ENCODE peak calls at places on chromosomes 11 and 22, in seven cellular contexts. One of them, this sample, is unnamed.

GRCh38 chr22:24953294-24954113 is 988 bp downstream of the KIAA1671 start:
- DNase-seq in pancreas: peak; percentile 82
- DNase-seq in fibroblast of mammary gland: no peak
- DNase-seq in upper lobe of right lung: peak; percentile 74
- DNase-seq in OCI-LY7: no peak
- DNase-seq in choroid plexus epithelial cell: no peak
- DNase-seq in cardiac fibroblast: no peak
- DNase-seq in this sample: no peak

GRCh38 chr11:3823303-3823702 is 14.9 kb downstream of the PGAP2 start:
- DNase-seq in pancreas: no peak
- DNase-seq in fibroblast of mammary gland: peak; percentile 89
- DNase-seq in upper lobe of right lung: no peak
- DNase-seq in OCI-LY7: no peak
- DNase-seq in choroid plexus epithelial cell: peak; percentile 84
- DNase-seq in cardiac fibroblast: peak; percentile 82
- DNase-seq in this sample: no peak

GRCh38 chr11:58576792-58577440 is 1.3 kb upstream of the LPXN start:
- DNase-seq in pancreas: no peak
- DNase-seq in fibroblast of mammary gland: peak; percentile 66
- DNase-seq in upper lobe of right lung: no peak
- DNase-seq in OCI-LY7: peak; percentile 27
- DNase-seq in choroid plexus epithelial cell: peak; percentile 69
- DNase-seq in cardiac fibroblast: peak; percentile 73
- DNase-seq in this sample: no peak

GRCh38 chr22:17862646-17863181 is 88.4 kb upstream of the BID start:
- DNase-seq in pancreas: peak; percentile 15
- DNase-seq in fibroblast of mammary gland: no peak
- DNase-seq in upper lobe of right lung: no peak
- DNase-seq in OCI-LY7: no peak
- DNase-seq in choroid plexus epithelial cell: no peak
- DNase-seq in cardiac fibroblast: no peak
- DNase-seq in this sample: no peak

GRCh38 chr11:12694182-12694531 is 19.9 kb downstream of the TEAD1 start:
- DNase-seq in pancreas: no peak
- DNase-seq in fibroblast of mammary gland: peak; percentile 46
- DNase-seq in upper lobe of right lung: no peak
- DNase-seq in OCI-LY7: peak; percentile 16
- DNase-seq in choroid plexus epithelial cell: peak; percentile 68
- DNase-seq in cardiac fibroblast: no peak
- DNase-seq in this sample: no peak

GRCh38 chr11:69854719-69855118 is 35.5 kb upstream of the FGF3 start:
- DNase-seq in pancreas: no peak
- DNase-seq in fibroblast of mammary gland: peak; percentile 46
- DNase-seq in upper lobe of right lung: no peak
- DNase-seq in OCI-LY7: no peak
- DNase-seq in choroid plexus epithelial cell: peak; percentile 29
- DNase-seq in cardiac fibroblast: peak; percentile 61
- DNase-seq in this sample: no peak

GRCh38 chr11:1928891-1929541 is 9.5 kb downstream of the TNNT3 start:
- DNase-seq in pancreas: peak; percentile 64
- DNase-seq in fibroblast of mammary gland: no peak
- DNase-seq in upper lobe of right lung: peak; percentile 52
- DNase-seq in OCI-LY7: no peak
- DNase-seq in choroid plexus epithelial cell: no peak
- DNase-seq in cardiac fibroblast: no peak
- DNase-seq in this sample: no peak

GRCh38 chr11:61711493-61711892 is 31.3 kb downstream of the DAGLA start:
- DNase-seq in pancreas: no peak
- DNase-seq in fibroblast of mammary gland: no peak
- DNase-seq in upper lobe of right lung: no peak
- DNase-seq in OCI-LY7: no peak
- DNase-seq in choroid plexus epithelial cell: no peak
- DNase-seq in cardiac fibroblast: no peak
- DNase-seq in this sample: no peak

GRCh38 chr22:29145321-29146072 is 60.2 kb upstream of the EMID1 start:
- DNase-seq in pancreas: no peak
- DNase-seq in fibroblast of mammary gland: no peak
- DNase-seq in upper lobe of right lung: no peak
- DNase-seq in OCI-LY7: no peak
- DNase-seq in choroid plexus epithelial cell: no peak
- DNase-seq in cardiac fibroblast: no peak
- DNase-seq in this sample: no peak

GRCh38 chr11:44760917-44761545 is 34.3 kb downstream of the TSPAN18 start:
- DNase-seq in pancreas: no peak
- DNase-seq in fibroblast of mammary gland: peak; percentile 88
- DNase-seq in upper lobe of right lung: no peak
- DNase-seq in OCI-LY7: no peak
- DNase-seq in choroid plexus epithelial cell: peak; percentile 77
- DNase-seq in cardiac fibroblast: peak; percentile 85
- DNase-seq in this sample: no peak

GRCh38 chr22:22458896-22459588 is 49.5 kb downstream of the ZNF280B start:
- DNase-seq in pancreas: no peak
- DNase-seq in fibroblast of mammary gland: no peak
- DNase-seq in upper lobe of right lung: no peak
- DNase-seq in OCI-LY7: peak; percentile 71
- DNase-seq in choroid plexus epithelial cell: peak; percentile 4
- DNase-seq in cardiac fibroblast: no peak
- DNase-seq in this sample: no peak

GRCh38 chr11:64778473-64779298 is at the start of gene SF1:
- DNase-seq in pancreas: peak; percentile 99
- DNase-seq in fibroblast of mammary gland: peak; percentile 100
- DNase-seq in upper lobe of right lung: peak; percentile 98
- DNase-seq in OCI-LY7: peak; percentile 100
- DNase-seq in choroid plexus epithelial cell: peak; percentile 100
- DNase-seq in cardiac fibroblast: peak; percentile 100
- DNase-seq in this sample: peak; percentile 99

GRCh38 chr11:59544869-59545178 is 33.5 kb downstream of the OR4D9 start:
- DNase-seq in pancreas: no peak
- DNase-seq in fibroblast of mammary gland: no peak
- DNase-seq in upper lobe of right lung: no peak
- DNase-seq in OCI-LY7: no peak
- DNase-seq in choroid plexus epithelial cell: no peak
- DNase-seq in cardiac fibroblast: no peak
- DNase-seq in this sample: no peak

GRCh38 chr22:41367039-41367679 is 14.6 kb upstream of the TEF start:
- DNase-seq in pancreas: peak; percentile 100
- DNase-seq in fibroblast of mammary gland: peak; percentile 95
- DNase-seq in upper lobe of right lung: peak; percentile 99
- DNase-seq in OCI-LY7: no peak
- DNase-seq in choroid plexus epithelial cell: peak; percentile 99
- DNase-seq in cardiac fibroblast: peak; percentile 91
- DNase-seq in this sample: peak; percentile 91

GRCh38 chr11:78993800-78994430 is 419.3 kb upstream of the NARS2 start:
- DNase-seq in pancreas: no peak
- DNase-seq in fibroblast of mammary gland: no peak
- DNase-seq in upper lobe of right lung: no peak
- DNase-seq in OCI-LY7: no peak
- DNase-seq in choroid plexus epithelial cell: no peak
- DNase-seq in cardiac fibroblast: no peak
- DNase-seq in this sample: no peak

GRCh38 chr11:44765026-44765595 is 38.3 kb downstream of the TSPAN18 start:
- DNase-seq in pancreas: no peak
- DNase-seq in fibroblast of mammary gland: no peak
- DNase-seq in upper lobe of right lung: no peak
- DNase-seq in OCI-LY7: no peak
- DNase-seq in choroid plexus epithelial cell: no peak
- DNase-seq in cardiac fibroblast: no peak
- DNase-seq in this sample: no peak

GRCh38 chr11:22432331-22433065 is 94.3 kb downstream of the SLC17A6 start:
- DNase-seq in pancreas: peak; percentile 61
- DNase-seq in fibroblast of mammary gland: peak; percentile 10
- DNase-seq in upper lobe of right lung: no peak
- DNase-seq in OCI-LY7: no peak
- DNase-seq in choroid plexus epithelial cell: peak; percentile 56
- DNase-seq in cardiac fibroblast: peak; percentile 80
- DNase-seq in this sample: no peak

GRCh38 chr11:19087658-19088057 is 27.1 kb upstream of the MRGPRX2 start:
- DNase-seq in pancreas: no peak
- DNase-seq in fibroblast of mammary gland: peak; percentile 75
- DNase-seq in upper lobe of right lung: no peak
- DNase-seq in OCI-LY7: no peak
- DNase-seq in choroid plexus epithelial cell: peak; percentile 69
- DNase-seq in cardiac fibroblast: peak; percentile 85
- DNase-seq in this sample: no peak

GRCh38 chr11:111911563-111912401 is at the start of gene CRYAB:
- DNase-seq in pancreas: peak; percentile 67
- DNase-seq in fibroblast of mammary gland: peak; percentile 81
- DNase-seq in upper lobe of right lung: peak; percentile 78
- DNase-seq in OCI-LY7: no peak
- DNase-seq in choroid plexus epithelial cell: peak; percentile 69
- DNase-seq in cardiac fibroblast: peak; percentile 73
- DNase-seq in this sample: no peak

GRCh38 chr11:11220786-11221185 is 132.3 kb downstream of the CSNK2A3 start:
- DNase-seq in pancreas: no peak
- DNase-seq in fibroblast of mammary gland: no peak
- DNase-seq in upper lobe of right lung: no peak
- DNase-seq in OCI-LY7: no peak
- DNase-seq in choroid plexus epithelial cell: no peak
- DNase-seq in cardiac fibroblast: no peak
- DNase-seq in this sample: no peak

GRCh38 chr11:1810761-1811160 is 24.0 kb upstream of the SYT8 start:
- DNase-seq in pancreas: no peak
- DNase-seq in fibroblast of mammary gland: no peak
- DNase-seq in upper lobe of right lung: no peak
- DNase-seq in OCI-LY7: no peak
- DNase-seq in choroid plexus epithelial cell: no peak
- DNase-seq in cardiac fibroblast: no peak
- DNase-seq in this sample: no peak

GRCh38 chr11:1654388-1655167 is 25.0 kb downstream of the KRTAP5-5 start:
- DNase-seq in pancreas: peak; percentile 39
- DNase-seq in fibroblast of mammary gland: no peak
- DNase-seq in upper lobe of right lung: peak; percentile 58
- DNase-seq in OCI-LY7: no peak
- DNase-seq in choroid plexus epithelial cell: peak; percentile 10
- DNase-seq in cardiac fibroblast: no peak
- DNase-seq in this sample: no peak

GRCh38 chr11:116930177-116930576 is 92.8 kb upstream of the APOA1 start:
- DNase-seq in pancreas: no peak
- DNase-seq in fibroblast of mammary gland: peak; percentile 32
- DNase-seq in upper lobe of right lung: no peak
- DNase-seq in OCI-LY7: peak; percentile 78
- DNase-seq in choroid plexus epithelial cell: peak; percentile 70
- DNase-seq in cardiac fibroblast: peak; percentile 28
- DNase-seq in this sample: no peak

GRCh38 chr11:68947151-68947550 is 33.6 kb downstream of the MRGPRD start:
- DNase-seq in pancreas: peak; percentile 13
- DNase-seq in fibroblast of mammary gland: no peak
- DNase-seq in upper lobe of right lung: no peak
- DNase-seq in OCI-LY7: no peak
- DNase-seq in choroid plexus epithelial cell: no peak
- DNase-seq in cardiac fibroblast: no peak
- DNase-seq in this sample: no peak

GRCh38 chr22:21103633-21104032 is 57.9 kb downstream of the LRRC74B start:
- DNase-seq in pancreas: no peak
- DNase-seq in fibroblast of mammary gland: no peak
- DNase-seq in upper lobe of right lung: no peak
- DNase-seq in OCI-LY7: no peak
- DNase-seq in choroid plexus epithelial cell: no peak
- DNase-seq in cardiac fibroblast: no peak
- DNase-seq in this sample: no peak

GRCh38 chr11:74681686-74682651 is 49.3 kb downstream of the CHRDL2 start:
- DNase-seq in pancreas: peak; percentile 84
- DNase-seq in fibroblast of mammary gland: no peak
- DNase-seq in upper lobe of right lung: peak; percentile 63
- DNase-seq in OCI-LY7: no peak
- DNase-seq in choroid plexus epithelial cell: no peak
- DNase-seq in cardiac fibroblast: no peak
- DNase-seq in this sample: peak; percentile 71

GRCh38 chr11:563812-564578 is 3.2 kb downstream of the RASSF7 start:
- DNase-seq in pancreas: peak; percentile 73
- DNase-seq in fibroblast of mammary gland: no peak
- DNase-seq in upper lobe of right lung: no peak
- DNase-seq in OCI-LY7: no peak
- DNase-seq in choroid plexus epithelial cell: no peak
- DNase-seq in cardiac fibroblast: no peak
- DNase-seq in this sample: peak; percentile 26

GRCh38 chr22:34986461-34986977 is 79.4 kb upstream of the ISX start:
- DNase-seq in pancreas: no peak
- DNase-seq in fibroblast of mammary gland: no peak
- DNase-seq in upper lobe of right lung: no peak
- DNase-seq in OCI-LY7: no peak
- DNase-seq in choroid plexus epithelial cell: no peak
- DNase-seq in cardiac fibroblast: no peak
- DNase-seq in this sample: no peak

GRCh38 chr11:102564110-102564509 is 33.6 kb upstream of the MMP7 start:
- DNase-seq in pancreas: no peak
- DNase-seq in fibroblast of mammary gland: peak; percentile 83
- DNase-seq in upper lobe of right lung: no peak
- DNase-seq in OCI-LY7: no peak
- DNase-seq in choroid plexus epithelial cell: peak; percentile 69
- DNase-seq in cardiac fibroblast: peak; percentile 80
- DNase-seq in this sample: no peak

GRCh38 chr11:94860333-94860732 is 92.2 kb downstream of the AMOTL1 start:
- DNase-seq in pancreas: no peak
- DNase-seq in fibroblast of mammary gland: no peak
- DNase-seq in upper lobe of right lung: no peak
- DNase-seq in OCI-LY7: no peak
- DNase-seq in choroid plexus epithelial cell: no peak
- DNase-seq in cardiac fibroblast: no peak
- DNase-seq in this sample: no peak
- TF ChIP-seq CTCF in pancreas: no peak
- TF ChIP-seq CTCF in fibroblast of mammary gland: no peak
- TF ChIP-seq CTCF in upper lobe of right lung: no peak
- TF ChIP-seq CTCF in OCI-LY7: no peak
- TF ChIP-seq CTCF in choroid plexus epithelial cell: no peak
- TF ChIP-seq CTCF in cardiac fibroblast: no peak
- TF ChIP-seq CTCF in this sample: no peak

GRCh38 chr11:134120143-134120850 is 51.4 kb downstream of the JAM3 start:
- DNase-seq in pancreas: no peak
- DNase-seq in fibroblast of mammary gland: peak; percentile 94
- DNase-seq in upper lobe of right lung: no peak
- DNase-seq in OCI-LY7: no peak
- DNase-seq in choroid plexus epithelial cell: peak; percentile 94
- DNase-seq in cardiac fibroblast: peak; percentile 93
- DNase-seq in this sample: no peak
- H3K4me3 ChIP-seq in pancreas: no peak overlapping the region
- H3K4me3 ChIP-seq in fibroblast of mammary gland: peak overlapping the region; percentile 16
- H3K4me3 ChIP-seq in upper lobe of right lung: peak overlapping the region; percentile 15
- H3K4me3 ChIP-seq in OCI-LY7: no peak overlapping the region
- H3K4me3 ChIP-seq in choroid plexus epithelial cell: peak overlapping the region; percentile 34
- H3K4me3 ChIP-seq in cardiac fibroblast: peak overlapping the region; percentile 36
- H3K4me3 ChIP-seq in this sample: no peak overlapping the region

GRCh38 chr11:123429851-123430735 is at the start of gene GRAMD1B:
- DNase-seq in pancreas: peak; percentile 57
- DNase-seq in fibroblast of mammary gland: peak; percentile 37
- DNase-seq in upper lobe of right lung: peak; percentile 77
- DNase-seq in OCI-LY7: no peak
- DNase-seq in choroid plexus epithelial cell: peak; percentile 70
- DNase-seq in cardiac fibroblast: peak; percentile 70
- DNase-seq in this sample: no peak
- TF ChIP-seq CTCF in pancreas: no peak
- TF ChIP-seq CTCF in fibroblast of mammary gland: no peak
- TF ChIP-seq CTCF in upper lobe of right lung: peak; percentile 4
- TF ChIP-seq CTCF in OCI-LY7: no peak
- TF ChIP-seq CTCF in choroid plexus epithelial cell: peak; percentile 39
- TF ChIP-seq CTCF in cardiac fibroblast: peak; percentile 21
- TF ChIP-seq CTCF in this sample: no peak

DNA sequence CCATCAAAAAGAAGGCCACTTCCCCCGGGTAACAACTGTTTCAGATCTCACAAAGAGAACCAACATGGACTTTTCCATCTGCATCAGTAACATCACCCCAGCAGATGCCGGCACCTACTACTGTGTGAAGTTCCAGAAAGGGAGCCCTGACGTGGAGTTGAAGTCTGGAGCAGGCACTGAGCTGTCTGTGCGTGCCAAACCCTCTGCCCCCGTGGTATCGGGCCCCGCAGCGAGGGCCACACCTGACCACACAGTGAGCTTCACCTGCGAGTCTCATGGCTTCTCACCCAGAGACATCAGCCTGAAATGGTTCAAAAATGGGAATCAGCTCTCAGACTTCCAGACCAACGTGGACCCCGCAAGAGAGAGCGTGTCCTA is 3.7 kb downstream of the SEC14L6 start:
- DNase-seq in pancreas: no peak
- DNase-seq in fibroblast of mammary gland: no peak
- DNase-seq in upper lobe of right lung: no peak
- DNase-seq in OCI-LY7: no peak
- DNase-seq in choroid plexus epithelial cell: no peak
- DNase-seq in cardiac fibroblast: no peak
- DNase-seq in this sample: no peak
- H3K4me3 ChIP-seq in pancreas: no peak overlapping the region
- H3K4me3 ChIP-seq in fibroblast of mammary gland: no peak overlapping the region
- H3K4me3 ChIP-seq in upper lobe of right lung: peak overlapping the region; percentile 50
- H3K4me3 ChIP-seq in OCI-LY7: no peak overlapping the region
- H3K4me3 ChIP-seq in choroid plexus epithelial cell: peak overlapping the region; percentile 37
- H3K4me3 ChIP-seq in cardiac fibroblast: no peak overlapping the region
- H3K4me3 ChIP-seq in this sample: no peak overlapping the region

This sample was measured in LNCaP clone FGC.